ENCODE peak calls at places on chromosomes 3 and 15, in seven cellular contexts. G, L, Z, R, K, Q and E are unnamed samples.

GRCh38 chr15:49621327-49622210 is 721 bp downstream of the DTWD1 start:
- DNase-seq in Z (no peak), R (no peak), L (no peak), K (no peak), Q (no peak), G (no peak), E (no peak)

GRCh38 chr3:126287536-126288181 is 69.5 kb downstream of the KLF15 start:
- DNase-seq in G (peak; percentile 75), Q (peak; percentile 87), L (peak; percentile 63), Z (peak; percentile 60), R (peak; percentile 75), K (peak; percentile 80), E (no peak)

GRCh38 chr3:61594978-61595687 is 33.8 kb downstream of the PTPRG start:
- DNase-seq in Q (no peak), K (no peak), Z (no peak), R (no peak), L (no peak), G (no peak), E (no peak)

GRCh38 chr15:55993804-55994539 is 560 bp upstream of the NEDD4 start:
- DNase-seq in Q (no peak), K (no peak), R (no peak), G (no peak), L (no peak), Z (no peak), E (no peak)

GRCh38 chr3:3800076-3800448 is 831 bp downstream of the LRRN1 start:
- DNase-seq in K (no peak), R (peak; percentile 38), G (peak; percentile 27), L (no peak), Z (peak; percentile 60), Q (peak; percentile 35), E (no peak)

GRCh38 chr3:127801914-127802313 is 20.4 kb downstream of the MGLL start:
- DNase-seq in G (no peak), L (no peak), Z (no peak), Q (no peak), K (peak; percentile 13), R (no peak), E (no peak)

GRCh38 chr3:56590814-56591213 is 33.8 kb downstream of the CCDC66 start:
- DNase-seq in Z (no peak), K (no peak), L (no peak), G (no peak), Q (no peak), R (no peak), E (no peak)

GRCh38 chr15:77069521-77070121 is 1.3 kb downstream of the TSPAN3 start:
- DNase-seq in K (peak; percentile 73), Q (peak; percentile 58), G (peak; percentile 47), Z (no peak), L (no peak), R (peak; percentile 47), E (no peak)

GRCh38 chr3:170007031-170007663 is 30.6 kb upstream of the GPR160 start:
- DNase-seq in Q (no peak), L (no peak), G (no peak), Z (no peak), R (no peak), K (peak; percentile 77), E (no peak)

GRCh38 chr15:29914441-29915053 is 92.3 kb upstream of the TJP1 start:
- DNase-seq in L (no peak), Q (peak; percentile 32), K (no peak), Z (no peak), G (no peak), R (no peak), E (no peak)

GRCh38 chr15:70853855-70854668 is at the start of gene LARP6:
- DNase-seq in K (no peak), Q (peak; percentile 68), Z (peak; percentile 59), R (peak; percentile 75), G (peak; percentile 67), L (peak; percentile 60), E (no peak)

GRCh38 chr15:44662478-44663409 is 718 bp downstream of the SPG11 start:
- DNase-seq in K (peak; percentile 85), R (peak; percentile 60), G (peak; percentile 81), L (peak; percentile 57), Z (peak; percentile 84), Q (peak; percentile 74), E (peak; percentile 90)

DNA sequence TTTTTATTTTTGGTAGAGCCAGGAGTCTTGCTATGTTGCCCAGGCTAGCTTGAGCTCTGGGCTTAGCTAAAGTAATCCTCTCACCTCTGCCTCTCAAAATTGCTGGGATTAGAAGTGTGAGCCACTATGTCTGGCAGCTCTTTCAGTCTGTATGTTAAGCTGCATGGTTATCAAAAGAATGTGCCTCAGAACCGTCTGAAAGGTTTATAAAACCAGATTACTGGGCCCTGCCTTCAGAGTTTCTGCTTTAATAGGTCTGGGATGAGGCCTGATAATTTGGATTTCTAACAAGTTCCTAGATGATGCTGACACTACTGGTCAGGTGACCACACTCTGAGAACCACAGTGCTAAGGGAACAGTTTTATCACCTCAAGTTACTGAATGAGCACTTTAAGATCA is 34.6 kb downstream of the SENP5 start:
- DNase-seq in L (no peak), R (no peak), K (no peak), G (no peak), Q (no peak), Z (no peak), E (no peak)
- H3K36me3 ChIP-seq in L (no peaks in the 10 kb centered on the region), R (no peaks in the 10 kb centered on the region), K (peaks cover 60% of the 10 kb centered on the region), G (peaks cover 78% of the 10 kb centered on the region), Q (no peaks in the 10 kb centered on the region), Z (peaks cover 6% of the 10 kb centered on the region), E (peaks cover 80% of the 10 kb centered on the region)

GRCh38 chr3:18201315-18201714 is 223.8 kb downstream of the SATB1 start:
- DNase-seq in K (no peak), Q (no peak), R (no peak), Z (no peak), L (no peak), G (no peak), E (no peak)

GRCh38 chr3:18211116-18211515 is 214.0 kb downstream of the SATB1 start:
- DNase-seq in G (no peak), R (no peak), L (no peak), K (no peak), Z (no peak), Q (no peak), E (no peak)

GRCh38 chr3:18208856-18209255 is 216.3 kb downstream of the SATB1 start:
- DNase-seq in Z (no peak), Q (no peak), G (no peak), K (no peak), R (no peak), L (no peak), E (no peak)

GRCh38 chr3:18207232-18207631 is 217.9 kb downstream of the SATB1 start:
- DNase-seq in G (no peak), Q (no peak), Z (no peak), L (no peak), R (no peak), K (no peak), E (no peak)
- TF ChIP-seq POLR2A in G (no peak), Q (no peak), Z (no peak), L (no peak), R (no peak), K (no peak), E (no peak)

GRCh38 chr15:30943654-30944335 is 40.1 kb downstream of the FAN1 start:
- DNase-seq in Z (no peak), K (no peak), L (no peak), R (no peak), Q (no peak), G (no peak), E (no peak)
- H3K36me3 ChIP-seq in Z (peaks cover 34% of the 10 kb centered on the region), K (peaks cover 85% of the 10 kb centered on the region), L (no peaks in the 10 kb centered on the region), R (no peaks in the 10 kb centered on the region), Q (no peaks in the 10 kb centered on the region), G (peaks cover 100% of the 10 kb centered on the region), E (peaks cover 97% of the 10 kb centered on the region)

GRCh38 chr3:38138347-38139190 is at the start of gene MYD88:
- DNase-seq in L (peak; percentile 77), G (peak; percentile 87), K (peak; percentile 93), Q (peak; percentile 77), R (peak; percentile 74), Z (peak; percentile 91), E (peak; percentile 95)
- TF ChIP-seq POLR2A in L (peak; percentile 56), G (no peak), K (peak; percentile 91), Q (peak; percentile 80), R (peak; percentile 43), Z (peak; percentile 83), E (peak; percentile 56)

GRCh38 chr3:175192536-175192935 is 333.4 kb downstream of the NAALADL2 start:
- DNase-seq in L (no peak), K (no peak), R (no peak), Z (no peak), Q (no peak), G (no peak), E (no peak)
- H3K36me3 ChIP-seq in L (no peaks in the 10 kb centered on the region), K (no peaks in the 10 kb centered on the region), R (no peaks in the 10 kb centered on the region), Z (no peaks in the 10 kb centered on the region), Q (no peaks in the 10 kb centered on the region), G (no peaks in the 10 kb centered on the region), E (no peaks in the 10 kb centered on the region)

GRCh38 chr3:128844502-128844901 is 34.9 kb upstream of the ACAD9 start:
- DNase-seq in K (no peak), Z (no peak), G (no peak), L (no peak), Q (no peak), R (no peak), E (no peak)
- TF ChIP-seq POLR2A in K (no peak), Z (no peak), G (no peak), L (no peak), Q (no peak), R (no peak), E (no peak)